ENCODE peak calls at places on chromosomes 3 and 15, in four cellular contexts. One of them, this sample, is unnamed. For H3K4me1, the result is how much of the 10 kb centered on the place peaks cover.

GRCh38 chr15:52021128-52021671 is 2.2 kb downstream of the MAPK6 start:
- DNase-seq in pancreas: no peak
- DNase-seq in foreskin keratinocyte: peak
- DNase-seq in astrocyte: peak
- DNase-seq in this sample: no peak

GRCh38 chr3:101518421-101518871 is 5.4 kb upstream of the SENP7 start:
- DNase-seq in pancreas: no peak
- DNase-seq in foreskin keratinocyte: peak
- DNase-seq in astrocyte: no peak
- DNase-seq in this sample: no peak

GRCh38 chr15:36278219-36278618 is 301.2 kb upstream of the CDIN1 start:
- DNase-seq in pancreas: no peak
- DNase-seq in foreskin keratinocyte: no peak
- DNase-seq in astrocyte: no peak
- DNase-seq in this sample: no peak

GRCh38 chr15:70260096-70260495 is 162.4 kb upstream of the TLE3 start:
- DNase-seq in pancreas: peak
- DNase-seq in foreskin keratinocyte: no peak
- DNase-seq in astrocyte: no peak
- DNase-seq in this sample: no peak

GRCh38 chr3:48952510-48953118 is 34.0 kb downstream of the ARIH2 start:
- DNase-seq in pancreas: no peak
- DNase-seq in foreskin keratinocyte: no peak
- DNase-seq in astrocyte: no peak
- DNase-seq in this sample: no peak

GRCh38 chr15:77144492-77145070 is 73.7 kb upstream of the TSPAN3 start:
- DNase-seq in pancreas: no peak
- DNase-seq in foreskin keratinocyte: no peak
- DNase-seq in astrocyte: peak
- DNase-seq in this sample: no peak

GRCh38 chr3:62154457-62155148 is 218.7 kb downstream of the FEZF2 start:
- DNase-seq in pancreas: no peak
- DNase-seq in foreskin keratinocyte: no peak
- DNase-seq in astrocyte: no peak
- DNase-seq in this sample: no peak

GRCh38 chr3:143820466-143821221 is 27.6 kb downstream of the SLC9A9 start:
- DNase-seq in pancreas: no peak
- DNase-seq in foreskin keratinocyte: no peak
- DNase-seq in astrocyte: no peak
- DNase-seq in this sample: no peak

GRCh38 chr3:14413381-14414071 is 11.1 kb downstream of the SLC6A6 start:
- DNase-seq in pancreas: no peak
- DNase-seq in foreskin keratinocyte: no peak
- DNase-seq in astrocyte: no peak
- DNase-seq in this sample: no peak

GRCh38 chr15:71437919-71438318 is 322.6 kb downstream of the THSD4 start:
- DNase-seq in pancreas: no peak
- DNase-seq in foreskin keratinocyte: no peak
- DNase-seq in astrocyte: no peak
- DNase-seq in this sample: no peak

GRCh38 chr15:48096355-48096786 is 24.4 kb upstream of the SLC24A5 start:
- DNase-seq in pancreas: no peak
- DNase-seq in foreskin keratinocyte: no peak
- DNase-seq in astrocyte: no peak
- DNase-seq in this sample: no peak

GRCh38 chr3:178562143-178562868 is 26.1 kb downstream of the KCNMB2 start:
- DNase-seq in pancreas: no peak
- DNase-seq in foreskin keratinocyte: no peak
- DNase-seq in astrocyte: no peak
- DNase-seq in this sample: no peak

GRCh38 chr3:194279701-194280360 is 71.3 kb downstream of the CPN2 start:
- DNase-seq in pancreas: no peak
- DNase-seq in foreskin keratinocyte: no peak
- DNase-seq in astrocyte: no peak
- DNase-seq in this sample: no peak

GRCh38 chr15:74692327-74692726 is 3.5 kb downstream of the EDC3 start:
- DNase-seq in pancreas: no peak
- DNase-seq in foreskin keratinocyte: no peak
- DNase-seq in astrocyte: no peak
- DNase-seq in this sample: no peak

GRCh38 chr3:111585214-111585613 is 9.9 kb downstream of the ZBED2 start:
- DNase-seq in pancreas: no peak
- DNase-seq in foreskin keratinocyte: peak
- DNase-seq in astrocyte: peak
- DNase-seq in this sample: no peak

GRCh38 chr3:154040283-154040682 is 80.9 kb upstream of the ARHGEF26 start:
- DNase-seq in pancreas: no peak
- DNase-seq in foreskin keratinocyte: no peak
- DNase-seq in astrocyte: no peak
- DNase-seq in this sample: no peak

GRCh38 chr3:45473841-45474240 is 85.5 kb downstream of the LARS2 start:
- DNase-seq in pancreas: no peak
- DNase-seq in foreskin keratinocyte: no peak
- DNase-seq in astrocyte: peak
- DNase-seq in this sample: no peak

GRCh38 chr15:75347222-75348033 is 589 bp downstream of the NEIL1 start:
- DNase-seq in pancreas: peak
- DNase-seq in foreskin keratinocyte: no peak
- DNase-seq in astrocyte: no peak
- DNase-seq in this sample: peak

GRCh38 chr3:2061360-2061759 is 37.3 kb upstream of the CNTN4 start:
- DNase-seq in pancreas: no peak
- DNase-seq in foreskin keratinocyte: no peak
- DNase-seq in astrocyte: no peak
- DNase-seq in this sample: no peak

GRCh38 chr3:146189519-146190173 is 28.7 kb upstream of the PLOD2 start:
- DNase-seq in pancreas: no peak
- DNase-seq in foreskin keratinocyte: peak
- DNase-seq in astrocyte: no peak
- DNase-seq in this sample: no peak

GRCh38 chr3:115720988-115721387 is 97.7 kb downstream of the GAP43 start:
- DNase-seq in pancreas: no peak
- DNase-seq in foreskin keratinocyte: no peak
- DNase-seq in astrocyte: no peak
- DNase-seq in this sample: no peak

GRCh38 chr3:632571-633170 is 436.1 kb downstream of the CHL1 start:
- DNase-seq in pancreas: no peak
- DNase-seq in foreskin keratinocyte: peak
- DNase-seq in astrocyte: peak
- DNase-seq in this sample: no peak

GRCh38 chr15:82951472-82952155 is 906 bp downstream of the HOMER2 start:
- DNase-seq in pancreas: no peak
- DNase-seq in foreskin keratinocyte: no peak
- DNase-seq in astrocyte: peak
- DNase-seq in this sample: no peak

GRCh38 chr3:150059729-150060128 is 89.0 kb upstream of the PFN2 start:
- DNase-seq in pancreas: no peak
- DNase-seq in foreskin keratinocyte: no peak
- DNase-seq in astrocyte: peak
- DNase-seq in this sample: no peak

GRCh38 chr15:58282060-58282708 is 144.0 kb downstream of the AQP9 start:
- DNase-seq in pancreas: no peak
- DNase-seq in foreskin keratinocyte: no peak
- DNase-seq in astrocyte: no peak
- DNase-seq in this sample: peak

GRCh38 chr15:74453925-74454763 is 6.8 kb downstream of the UBL7 start:
- DNase-seq in pancreas: no peak
- DNase-seq in foreskin keratinocyte: no peak
- DNase-seq in astrocyte: peak
- DNase-seq in this sample: no peak

GRCh38 chr3:50248387-50248786 is 12.4 kb downstream of the GNAI2 start:
- DNase-seq in pancreas: no peak
- DNase-seq in foreskin keratinocyte: no peak
- DNase-seq in astrocyte: no peak
- DNase-seq in this sample: no peak

GRCh38 chr15:73851679-73852078 is 21.7 kb upstream of the TBC1D21 start:
- DNase-seq in pancreas: no peak
- DNase-seq in foreskin keratinocyte: peak
- DNase-seq in astrocyte: peak
- DNase-seq in this sample: no peak

GRCh38 chr3:99430348-99431134 is 207.9 kb upstream of the COL8A1 start:
- DNase-seq in pancreas: no peak
- DNase-seq in foreskin keratinocyte: no peak
- DNase-seq in astrocyte: no peak
- DNase-seq in this sample: no peak

GRCh38 chr3:37761583-37761982 is 100.1 kb upstream of the CTDSPL start:
- DNase-seq in pancreas: no peak
- DNase-seq in foreskin keratinocyte: no peak
- DNase-seq in astrocyte: no peak
- DNase-seq in this sample: no peak
- H3K4me1 ChIP-seq in pancreas: under half
- H3K4me1 ChIP-seq in foreskin keratinocyte: under half
- H3K4me1 ChIP-seq in astrocyte: under half
- H3K4me1 ChIP-seq in this sample: under half

GRCh38 chr3:52959773-52960172 is 62.4 kb upstream of the STIMATE start:
- DNase-seq in pancreas: no peak
- DNase-seq in foreskin keratinocyte: no peak
- DNase-seq in astrocyte: no peak
- DNase-seq in this sample: no peak
- TF ChIP-seq CTCF in pancreas: no peak
- TF ChIP-seq CTCF in foreskin keratinocyte: no peak
- TF ChIP-seq CTCF in astrocyte: no peak
- TF ChIP-seq CTCF in this sample: no peak

GRCh38 chr3:176926034-176926433 is 271.2 kb downstream of the TBL1XR1 start:
- DNase-seq in pancreas: no peak
- DNase-seq in foreskin keratinocyte: no peak
- DNase-seq in astrocyte: no peak
- DNase-seq in this sample: no peak

GRCh38 chr3:176916777-176917176 is 280.5 kb downstream of the TBL1XR1 start:
- DNase-seq in pancreas: no peak
- DNase-seq in foreskin keratinocyte: peak
- DNase-seq in astrocyte: no peak
- DNase-seq in this sample: no peak

GRCh38 chr3:176919836-176920760 is 277.2 kb downstream of the TBL1XR1 start:
- DNase-seq in pancreas: no peak
- DNase-seq in foreskin keratinocyte: peak
- DNase-seq in astrocyte: peak
- DNase-seq in this sample: no peak

GRCh38 chr3:176926688-176927087 is 270.6 kb downstream of the TBL1XR1 start:
- DNase-seq in pancreas: no peak
- DNase-seq in foreskin keratinocyte: no peak
- DNase-seq in astrocyte: no peak
- DNase-seq in this sample: no peak

GRCh38 chr3:176920806-176921205 is 276.5 kb downstream of the TBL1XR1 start:
- DNase-seq in pancreas: no peak
- DNase-seq in foreskin keratinocyte: no peak
- DNase-seq in astrocyte: no peak
- DNase-seq in this sample: no peak
- H3K27ac ChIP-seq in pancreas: peak
- H3K27ac ChIP-seq in foreskin keratinocyte: no peak
- H3K27ac ChIP-seq in astrocyte: no peak
- H3K27ac ChIP-seq in this sample: peak

GRCh38 chr15:65918936-65919335 is 49.6 kb downstream of the RAB11A start:
- DNase-seq in pancreas: no peak
- DNase-seq in foreskin keratinocyte: no peak
- DNase-seq in astrocyte: no peak
- DNase-seq in this sample: no peak

GRCh38 chr15:65918357-65918920 is 49.1 kb downstream of the RAB11A start:
- DNase-seq in pancreas: no peak
- DNase-seq in foreskin keratinocyte: no peak
- DNase-seq in astrocyte: no peak
- DNase-seq in this sample: no peak

GRCh38 chr15:65917407-65917756 is 48.1 kb downstream of the RAB11A start:
- DNase-seq in pancreas: no peak
- DNase-seq in foreskin keratinocyte: no peak
- DNase-seq in astrocyte: no peak
- DNase-seq in this sample: no peak

GRCh38 chr15:65916664-65917406 is 47.5 kb downstream of the RAB11A start:
- DNase-seq in pancreas: peak
- DNase-seq in foreskin keratinocyte: no peak
- DNase-seq in astrocyte: peak
- DNase-seq in this sample: peak

DNA sequence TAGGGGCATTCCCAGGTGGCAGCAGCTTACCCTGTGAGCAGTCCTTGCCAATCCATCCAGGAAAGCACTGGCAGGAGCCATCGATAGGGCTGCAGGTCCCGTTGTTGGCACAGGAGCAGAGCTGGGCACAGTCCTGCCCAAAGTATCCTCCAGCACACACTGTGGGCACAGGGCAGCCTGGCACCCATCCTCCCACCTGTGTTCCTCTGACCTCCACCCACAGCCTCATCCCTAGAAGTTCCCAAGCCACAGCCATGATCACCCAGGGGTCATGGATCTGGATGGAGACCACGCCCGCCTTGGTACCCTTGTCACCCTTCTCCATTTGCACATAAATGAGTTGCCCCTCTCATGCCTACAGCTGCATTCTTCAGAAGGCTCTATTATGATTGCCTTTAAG is 48.6 kb downstream of the RAB11A start:
- DNase-seq in pancreas: no peak
- DNase-seq in foreskin keratinocyte: no peak
- DNase-seq in astrocyte: no peak
- DNase-seq in this sample: no peak
- H3K4me1 ChIP-seq in pancreas: under half
- H3K4me1 ChIP-seq in foreskin keratinocyte: under half
- H3K4me1 ChIP-seq in astrocyte: under half
- H3K4me1 ChIP-seq in this sample: under half

GRCh38 chr3:42638339-42638842 is 15.1 kb upstream of the ZBTB47 start:
- DNase-seq in pancreas: no peak
- DNase-seq in foreskin keratinocyte: no peak
- DNase-seq in astrocyte: no peak
- DNase-seq in this sample: no peak

GRCh38 chr3:42637001-42637400 is 16.5 kb upstream of the ZBTB47 start:
- DNase-seq in pancreas: no peak
- DNase-seq in foreskin keratinocyte: no peak
- DNase-seq in astrocyte: no peak
- DNase-seq in this sample: no peak

GRCh38 chr3:42633544-42633943 is 20.0 kb upstream of the ZBTB47 start:
- DNase-seq in pancreas: no peak
- DNase-seq in foreskin keratinocyte: no peak
- DNase-seq in astrocyte: no peak
- DNase-seq in this sample: no peak

GRCh38 chr3:42632146-42632545 is 21.4 kb upstream of the ZBTB47 start:
- DNase-seq in pancreas: no peak
- DNase-seq in foreskin keratinocyte: no peak
- DNase-seq in astrocyte: peak
- DNase-seq in this sample: no peak

GRCh38 chr3:42635111-42635510 is 18.4 kb upstream of the ZBTB47 start:
- DNase-seq in pancreas: no peak
- DNase-seq in foreskin keratinocyte: no peak
- DNase-seq in astrocyte: peak
- DNase-seq in this sample: no peak
- TF ChIP-seq CTCF in pancreas: no peak
- TF ChIP-seq CTCF in foreskin keratinocyte: peak
- TF ChIP-seq CTCF in astrocyte: peak
- TF ChIP-seq CTCF in this sample: peak